ENCODE peak calls at places on chromosome 7, in six cellular contexts. One of them, this sample, is unnamed.

GRCh38 chr7:102412548-102412947 is 16.4 kb downstream of the PRKRIP1 start:
- DNase-seq in GM12865: no peak
- DNase-seq in AG09309: no peak
- DNase-seq in AG04450: no peak
- DNase-seq in chondrocyte: no peak
- DNase-seq in activated CD8-positive, alpha-beta T cell treated with anti-CD3 and anti-CD28 coated beads for 36 hours: peak
- DNase-seq in this sample: no peak

GRCh38 chr7:101087334-101088068 is 2.2 kb downstream of the TRIM56 start:
- DNase-seq in GM12865: no peak
- DNase-seq in chondrocyte: no peak
- DNase-seq in AG09309: no peak
- DNase-seq in AG04450: no peak
- DNase-seq in activated CD8-positive, alpha-beta T cell treated with anti-CD3 and anti-CD28 coated beads for 36 hours: no peak
- DNase-seq in this sample: no peak

GRCh38 chr7:114405427-114405826 is 9.2 kb upstream of the FOXP2 start:
- DNase-seq in activated CD8-positive, alpha-beta T cell treated with anti-CD3 and anti-CD28 coated beads for 36 hours: no peak
- DNase-seq in AG04450: no peak
- DNase-seq in GM12865: peak
- DNase-seq in AG09309: no peak
- DNase-seq in chondrocyte: no peak
- DNase-seq in this sample: no peak

GRCh38 chr7:129829677-129830631 is 122.8 kb downstream of the UBE2H start:
- DNase-seq in AG04450: peak
- DNase-seq in AG09309: peak
- DNase-seq in activated CD8-positive, alpha-beta T cell treated with anti-CD3 and anti-CD28 coated beads for 36 hours: peak
- DNase-seq in chondrocyte: no peak
- DNase-seq in GM12865: peak
- DNase-seq in this sample: peak

GRCh38 chr7:151858456-151858855 is 18.5 kb downstream of the PRKAG2 start:
- DNase-seq in activated CD8-positive, alpha-beta T cell treated with anti-CD3 and anti-CD28 coated beads for 36 hours: no peak
- DNase-seq in AG09309: no peak
- DNase-seq in AG04450: no peak
- DNase-seq in chondrocyte: peak
- DNase-seq in GM12865: no peak
- DNase-seq in this sample: no peak

GRCh38 chr7:99004216-99004615 is 125.9 kb downstream of the TRRAP start:
- DNase-seq in chondrocyte: no peak
- DNase-seq in AG04450: no peak
- DNase-seq in activated CD8-positive, alpha-beta T cell treated with anti-CD3 and anti-CD28 coated beads for 36 hours: no peak
- DNase-seq in GM12865: no peak
- DNase-seq in AG09309: peak
- DNase-seq in this sample: no peak

GRCh38 chr7:1809601-1810258 is 139.7 kb downstream of the ELFN1 start:
- DNase-seq in AG09309: no peak
- DNase-seq in GM12865: no peak
- DNase-seq in AG04450: no peak
- DNase-seq in chondrocyte: peak
- DNase-seq in activated CD8-positive, alpha-beta T cell treated with anti-CD3 and anti-CD28 coated beads for 36 hours: no peak
- DNase-seq in this sample: no peak

GRCh38 chr7:30933124-30933893 is 21.7 kb downstream of the AQP1 start:
- DNase-seq in AG04450: no peak
- DNase-seq in chondrocyte: peak
- DNase-seq in activated CD8-positive, alpha-beta T cell treated with anti-CD3 and anti-CD28 coated beads for 36 hours: no peak
- DNase-seq in AG09309: no peak
- DNase-seq in GM12865: peak
- DNase-seq in this sample: no peak

GRCh38 chr7:2411815-2412586 is 8.6 kb downstream of the CHST12 start:
- DNase-seq in AG09309: no peak
- DNase-seq in GM12865: no peak
- DNase-seq in AG04450: no peak
- DNase-seq in activated CD8-positive, alpha-beta T cell treated with anti-CD3 and anti-CD28 coated beads for 36 hours: no peak
- DNase-seq in chondrocyte: no peak
- DNase-seq in this sample: no peak

GRCh38 chr7:28060371-28060950 is 120.1 kb downstream of the JAZF1 start:
- DNase-seq in AG09309: no peak
- DNase-seq in GM12865: no peak
- DNase-seq in AG04450: no peak
- DNase-seq in activated CD8-positive, alpha-beta T cell treated with anti-CD3 and anti-CD28 coated beads for 36 hours: no peak
- DNase-seq in chondrocyte: no peak
- DNase-seq in this sample: no peak

GRCh38 chr7:112537822-112538221 is 57.0 kb downstream of the LSMEM1 start:
- DNase-seq in AG09309: no peak
- DNase-seq in activated CD8-positive, alpha-beta T cell treated with anti-CD3 and anti-CD28 coated beads for 36 hours: no peak
- DNase-seq in AG04450: no peak
- DNase-seq in GM12865: no peak
- DNase-seq in chondrocyte: no peak
- DNase-seq in this sample: no peak

DNA sequence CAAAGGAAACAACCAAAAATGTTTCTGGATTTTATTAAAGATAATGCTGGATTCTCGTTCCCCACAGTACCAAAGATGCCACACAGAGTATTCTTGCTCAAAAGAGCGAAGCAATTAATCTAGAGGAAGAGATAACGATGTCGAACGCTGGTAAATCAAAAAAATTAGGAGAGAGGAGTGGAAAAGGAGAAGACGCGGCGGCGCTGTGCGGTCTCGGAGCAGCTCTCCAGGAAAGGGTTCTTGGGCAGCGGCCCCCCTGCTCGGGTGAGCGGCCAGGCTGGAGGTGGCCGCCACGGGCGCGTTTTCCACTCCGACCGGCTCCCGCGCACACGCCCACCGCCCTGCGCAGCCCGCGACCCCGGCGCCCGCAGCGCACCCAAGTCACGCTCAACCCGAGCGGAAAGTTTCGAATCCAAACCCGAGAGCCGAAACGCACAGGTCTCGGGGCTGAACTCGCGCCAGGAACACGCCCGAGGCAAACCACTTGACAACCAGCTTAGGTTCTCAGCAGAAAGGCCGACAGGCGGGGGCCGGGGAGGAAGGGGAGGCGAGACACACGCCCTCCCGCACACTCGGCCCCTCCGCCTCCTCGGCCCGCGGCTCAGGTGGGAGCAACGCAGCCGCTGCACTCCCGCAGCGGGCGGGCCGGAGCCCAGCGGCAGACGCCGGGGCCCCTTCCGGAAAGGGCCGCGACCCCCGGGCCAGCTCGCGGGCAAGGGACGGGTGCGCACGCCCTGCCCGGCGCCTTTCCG is 924 bp downstream of the SRPK2 start:
- DNase-seq in activated CD8-positive, alpha-beta T cell treated with anti-CD3 and anti-CD28 coated beads for 36 hours: peak
- DNase-seq in GM12865: peak
- DNase-seq in AG04450: no peak
- DNase-seq in AG09309: no peak
- DNase-seq in chondrocyte: no peak
- DNase-seq in this sample: peak
- TF ChIP-seq CTCF in activated CD8-positive, alpha-beta T cell treated with anti-CD3 and anti-CD28 coated beads for 36 hours: no peak
- TF ChIP-seq CTCF in GM12865: no peak
- TF ChIP-seq CTCF in AG04450: no peak
- TF ChIP-seq CTCF in AG09309: no peak
- TF ChIP-seq CTCF in chondrocyte: peak
- TF ChIP-seq CTCF in this sample: no peak

GRCh38 chr7:49324707-49325106 is 400.4 kb downstream of the CDC14C start:
- DNase-seq in chondrocyte: no peak
- DNase-seq in activated CD8-positive, alpha-beta T cell treated with anti-CD3 and anti-CD28 coated beads for 36 hours: no peak
- DNase-seq in GM12865: no peak
- DNase-seq in AG09309: no peak
- DNase-seq in AG04450: no peak
- DNase-seq in this sample: no peak
- TF ChIP-seq CTCF in chondrocyte: no peak
- TF ChIP-seq CTCF in activated CD8-positive, alpha-beta T cell treated with anti-CD3 and anti-CD28 coated beads for 36 hours: no peak
- TF ChIP-seq CTCF in GM12865: no peak
- TF ChIP-seq CTCF in AG09309: no peak
- TF ChIP-seq CTCF in AG04450: no peak
- TF ChIP-seq CTCF in this sample: no peak

DNA sequence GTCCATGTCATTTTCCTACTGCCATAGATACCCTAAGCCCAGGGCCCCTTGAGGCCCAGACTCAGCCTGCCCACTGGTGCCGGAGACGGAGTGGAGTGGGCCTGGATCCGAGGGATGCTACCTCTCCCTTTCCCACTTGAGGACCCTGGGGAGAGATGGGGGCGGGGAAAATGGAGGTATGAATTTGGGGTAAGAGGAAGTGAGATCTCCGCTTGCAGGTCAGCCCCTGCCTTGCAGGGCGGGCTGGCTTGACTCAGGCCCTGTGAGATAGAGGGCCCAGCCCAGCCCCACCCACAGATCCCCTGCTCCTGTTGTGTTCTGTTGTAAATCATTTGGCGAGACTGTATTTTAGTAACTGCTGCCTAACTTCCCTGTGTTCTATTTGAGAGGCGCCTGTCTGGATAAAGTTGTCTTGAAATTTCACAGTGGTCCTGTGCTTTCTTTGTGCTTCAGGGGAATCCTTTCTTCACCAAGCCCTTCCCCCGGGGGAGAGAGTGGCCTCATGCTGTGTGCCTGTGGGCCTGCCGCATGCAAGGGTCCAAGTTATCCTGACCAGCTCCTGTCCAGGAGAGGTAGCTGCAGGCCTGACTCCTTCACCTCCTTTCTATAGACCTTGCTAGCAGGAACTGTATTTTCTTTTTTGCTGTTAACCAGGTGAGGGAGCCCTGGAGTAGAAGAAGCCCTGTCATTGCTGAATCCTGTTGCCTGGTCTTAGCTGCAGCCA is 13.3 kb downstream of the YKT6 start:
- DNase-seq in GM12865: peak
- DNase-seq in activated CD8-positive, alpha-beta T cell treated with anti-CD3 and anti-CD28 coated beads for 36 hours: no peak
- DNase-seq in AG09309: no peak
- DNase-seq in chondrocyte: peak
- DNase-seq in AG04450: no peak
- DNase-seq in this sample: peak
- TF ChIP-seq CTCF in GM12865: peak
- TF ChIP-seq CTCF in activated CD8-positive, alpha-beta T cell treated with anti-CD3 and anti-CD28 coated beads for 36 hours: peak
- TF ChIP-seq CTCF in AG09309: peak
- TF ChIP-seq CTCF in chondrocyte: peak
- TF ChIP-seq CTCF in AG04450: peak
- TF ChIP-seq CTCF in this sample: peak

GRCh38 chr7:137287651-137288258 is 55.8 kb downstream of the PTN start:
- DNase-seq in chondrocyte: no peak
- DNase-seq in AG09309: no peak
- DNase-seq in activated CD8-positive, alpha-beta T cell treated with anti-CD3 and anti-CD28 coated beads for 36 hours: peak
- DNase-seq in GM12865: no peak
- DNase-seq in AG04450: no peak
- DNase-seq in this sample: no peak
- TF ChIP-seq CTCF in chondrocyte: peak
- TF ChIP-seq CTCF in AG09309: peak
- TF ChIP-seq CTCF in activated CD8-positive, alpha-beta T cell treated with anti-CD3 and anti-CD28 coated beads for 36 hours: no peak
- TF ChIP-seq CTCF in GM12865: peak
- TF ChIP-seq CTCF in AG04450: peak
- TF ChIP-seq CTCF in this sample: no peak

This sample was measured in GM13977.